ENCODE peak calls at places on chromosomes 7 and 10, in nine cellular contexts. I, U, Q, A, T, L, G, E and K are unnamed samples.

GRCh38 chr7:122485841-122486240 is 181.3 kb upstream of the FEZF1 start:
- DNase-seq in I (no peak), U (peak; percentile 62), Q (no peak), A (no peak), T (peak; percentile 13), L (peak; percentile 30), G (no peak), E (no peak), K (no peak)

GRCh38 chr7:127758105-127758504 is 106.1 kb downstream of the SND1 start:
- DNase-seq in I (no peak), U (no peak), Q (no peak), A (no peak), T (no peak), L (no peak), G (no peak), E (no peak), K (no peak)

GRCh38 chr7:155052982-155053381 is 17.1 kb upstream of the HTR5A start:
- DNase-seq in I (no peak), U (no peak), Q (no peak), A (no peak), T (no peak), L (no peak), G (no peak), E (no peak), K (no peak)

GRCh38 chr10:124699471-124700292 is 44.5 kb downstream of the FAM53B start:
- DNase-seq in I (no peak), U (no peak), Q (no peak), A (no peak), T (no peak), L (no peak), G (peak; percentile 77), E (no peak), K (peak; percentile 69)

GRCh38 chr7:103432713-103433112 is 13.3 kb downstream of the SLC26A5 start:
- DNase-seq in I (no peak), U (no peak), Q (no peak), A (peak; percentile 40), T (no peak), L (no peak), G (no peak), E (no peak), K (no peak)

GRCh38 chr10:45553613-45554012 is 119.0 kb downstream of the ZFAND4 start:
- DNase-seq in I (no peak), U (no peak), Q (peak; percentile 89), A (no peak), T (no peak), L (no peak), G (no peak), E (no peak), K (no peak)

GRCh38 chr7:99386584-99387238 is 12.2 kb downstream of the ARPC1B start:
- DNase-seq in I (no peak), U (no peak), Q (no peak), A (peak; percentile 59), T (no peak), L (peak; percentile 56), G (no peak), E (no peak), K (no peak)

GRCh38 chr10:60706146-60706545 is 72.1 kb upstream of the CDK1 start:
- DNase-seq in I (no peak), U (no peak), Q (no peak), A (no peak), T (no peak), L (no peak), G (no peak), E (no peak), K (no peak)

GRCh38 chr7:158121441-158122045 is 466.1 kb downstream of the PTPRN2 start:
- DNase-seq in I (no peak), U (no peak), Q (no peak), A (no peak), T (no peak), L (no peak), G (no peak), E (peak; percentile 36), K (no peak)

GRCh38 chr10:121615401-121615800 is 17.2 kb upstream of the FGFR2 start:
- DNase-seq in I (no peak), U (no peak), Q (no peak), A (no peak), T (no peak), L (no peak), G (no peak), E (peak; percentile 72), K (no peak)

GRCh38 chr7:151896486-151896885 is 19.6 kb upstream of the PRKAG2 start:
- DNase-seq in I (no peak), U (no peak), Q (no peak), A (no peak), T (no peak), L (no peak), G (no peak), E (peak; percentile 41), K (no peak)

GRCh38 chr10:79407811-79408795 is 37.3 kb downstream of the ZCCHC24 start:
- DNase-seq in I (no peak), U (peak; percentile 44), Q (no peak), A (no peak), T (no peak), L (peak; percentile 94), G (peak; percentile 48), E (peak; percentile 95), K (peak; percentile 58)

GRCh38 chr7:66419210-66419609 is 209.5 kb upstream of the KCTD7 start:
- DNase-seq in I (no peak), U (no peak), Q (no peak), A (no peak), T (no peak), L (no peak), G (no peak), E (no peak), K (no peak)

GRCh38 chr7:66418537-66418936 is 210.1 kb upstream of the KCTD7 start:
- DNase-seq in I (no peak), U (no peak), Q (no peak), A (no peak), T (no peak), L (no peak), G (no peak), E (no peak), K (no peak)

GRCh38 chr7:66415659-66416265 is 210.6 kb downstream of the TPST1 start:
- DNase-seq in I (no peak), U (peak; percentile 10), Q (no peak), A (no peak), T (peak; percentile 50), L (peak; percentile 35), G (no peak), E (no peak), K (no peak)

GRCh38 chr7:66409493-66409892 is 204.4 kb downstream of the TPST1 start:
- DNase-seq in I (no peak), U (no peak), Q (peak; percentile 88), A (no peak), T (no peak), L (no peak), G (no peak), E (no peak), K (no peak)

DNA sequence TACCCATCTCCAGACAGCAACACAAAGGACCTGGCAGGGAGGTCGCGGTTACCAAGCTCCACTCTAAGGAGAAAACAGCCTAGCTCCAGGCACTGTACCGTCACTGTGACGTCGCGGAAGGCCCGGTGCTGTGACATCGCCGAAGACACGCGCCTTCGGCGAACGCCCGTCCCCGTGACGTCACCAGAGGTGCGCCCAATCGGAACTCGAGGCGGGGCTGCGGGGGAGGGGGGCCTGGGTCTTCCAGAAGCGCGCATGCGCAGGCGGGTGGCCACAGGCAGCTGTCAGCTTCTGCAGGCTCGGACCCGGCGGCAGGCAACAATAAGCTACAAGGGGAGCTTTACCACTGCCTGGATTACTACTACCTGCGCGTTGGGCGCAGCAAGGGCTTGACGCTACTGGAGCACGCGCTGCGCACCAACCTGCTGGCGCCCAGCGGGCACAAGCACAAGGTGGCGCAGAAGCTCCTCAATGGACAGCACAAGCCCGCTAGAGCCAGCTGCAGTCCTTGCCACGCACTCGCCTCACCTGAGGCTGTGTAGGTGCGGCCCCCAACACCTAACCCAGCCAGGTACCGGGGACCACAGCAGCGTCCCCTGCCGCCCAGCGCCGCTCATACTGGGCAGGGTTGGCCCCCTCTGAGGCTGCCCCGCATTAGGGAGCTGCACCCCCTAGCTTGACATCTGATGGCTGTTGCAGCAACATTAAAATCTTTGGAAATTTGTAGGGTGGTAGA is 208.4 kb downstream of the TPST1 start:
- DNase-seq in I (peak; percentile 89), U (peak; percentile 72), Q (peak; percentile 78), A (peak; percentile 60), T (peak; percentile 76), L (peak; percentile 48), G (peak; percentile 86), E (peak; percentile 90), K (peak; percentile 80)
- TF ChIP-seq CTCF in I (peak; percentile 56), U (peak; percentile 11), Q (peak; percentile 62), A (peak; percentile 21), T (peak; percentile 62), L (peak; percentile 3), G (peak; percentile 62), E (peak; percentile 16), K (peak; percentile 53)

GRCh38 chr7:94375713-94376112 is 19.0 kb upstream of the COL1A2 start:
- DNase-seq in I (peak; percentile 14), U (peak; percentile 99), Q (peak; percentile 37), A (no peak), T (peak; percentile 96), L (peak; percentile 99), G (no peak), E (peak; percentile 69), K (no peak)
- H3K4me3 ChIP-seq in I (no peak overlapping the region), U (peak overlapping the region; percentile 38), Q (no peak overlapping the region), A (no peak overlapping the region), T (peak overlapping the region; percentile 43), L (peak overlapping the region; percentile 55), G (no peak overlapping the region), E (peak overlapping the region; percentile 24), K (peak overlapping the region; percentile 36)

GRCh38 chr7:123719481-123719806 is 29.4 kb downstream of the WASL start:
- DNase-seq in I (no peak), U (no peak), Q (no peak), A (no peak), T (no peak), L (peak; percentile 31), G (no peak), E (no peak), K (no peak)
- TF ChIP-seq CTCF in I (no peak), U (no peak), Q (no peak), A (no peak), T (no peak), L (no peak), G (no peak), E (no peak), K (no peak)

GRCh38 chr10:35322636-35323035 is 13.7 kb upstream of the CCNY start:
- DNase-seq in I (no peak), U (no peak), Q (no peak), A (no peak), T (no peak), L (no peak), G (no peak), E (no peak), K (no peak)

GRCh38 chr10:35324196-35324595 is 12.1 kb upstream of the CCNY start:
- DNase-seq in I (no peak), U (peak; percentile 69), Q (no peak), A (no peak), T (no peak), L (peak; percentile 51), G (no peak), E (no peak), K (no peak)

GRCh38 chr10:35316346-35316967 is 19.9 kb upstream of the CCNY start:
- DNase-seq in I (no peak), U (no peak), Q (no peak), A (peak; percentile 34), T (no peak), L (no peak), G (no peak), E (no peak), K (no peak)

DNA sequence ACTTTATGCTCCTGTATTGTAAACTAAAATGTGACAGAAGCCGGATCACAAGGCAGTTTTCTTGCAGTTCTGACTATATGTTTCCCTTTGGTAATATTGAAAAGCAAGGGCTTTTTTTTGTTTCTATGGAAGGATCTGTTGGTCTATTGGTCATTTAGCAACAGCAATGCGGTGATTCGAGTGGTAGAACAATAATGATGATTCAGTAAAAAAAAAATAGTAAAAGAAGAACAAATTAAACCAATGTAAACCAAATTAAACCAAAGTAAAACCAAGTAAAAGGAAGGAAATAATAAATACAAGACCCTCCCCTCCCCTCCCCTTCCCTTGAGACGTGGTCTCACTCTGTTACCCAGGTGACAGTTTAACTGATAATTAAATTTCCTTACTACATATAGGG is 17.8 kb upstream of the CCNY start:
- DNase-seq in I (no peak), U (no peak), Q (no peak), A (no peak), T (no peak), L (no peak), G (no peak), E (no peak), K (no peak)
- H3K4me3 ChIP-seq in I (no peak overlapping the region), U (no peak overlapping the region), Q (no peak overlapping the region), A (no peak overlapping the region), T (no peak overlapping the region), L (no peak overlapping the region), G (no peak overlapping the region), E (no peak overlapping the region), K (no peak overlapping the region)